ENCODE peak calls at places on chromosomes 5 and 9, in nine cellular contexts. E is T1000, A is epithelial cell of esophagus, D is mucosa of gallbladder, P is lower lobe of right lung, J is DMS79, K is T-helper 17 cell, W is NCI-H774, B is T follicular helper cell. O is an unnamed sample.
A peak's percentile ranks its signal among the peaks of the same experiment; 100 is the strongest.

GRCh38 chr5:172414618-172415599 is 39.4 kb downstream of the SH3PXD2B start:
- DNase-seq in E (peak; percentile 52), P (no peak), K (no peak), D (peak; percentile 71), W (no peak), J (no peak), A (peak; percentile 32), B (no peak), O (no peak)

GRCh38 chr9:1051286-1052118 is 1.3 kb downstream of the DMRT2 start:
- DNase-seq in K (no peak), P (peak; percentile 64), D (no peak), E (peak; percentile 45), J (no peak), B (no peak), A (peak; percentile 60), W (peak; percentile 20), O (no peak)

GRCh38 chr5:128551476-128551875 is 13.4 kb upstream of the FBN2 start:
- DNase-seq in W (no peak), E (no peak), A (no peak), P (no peak), D (no peak), K (no peak), B (no peak), J (no peak), O (no peak)

GRCh38 chr9:36847781-36848673 is 186.0 kb downstream of the PAX5 start:
- DNase-seq in E (no peak), A (peak; percentile 28), K (no peak), J (peak; percentile 73), P (no peak), B (no peak), W (no peak), D (no peak), O (no peak)

GRCh38 chr9:129722913-129723312 is 29.9 kb downstream of the PTGES start:
- DNase-seq in W (no peak), E (no peak), J (no peak), D (no peak), B (no peak), A (no peak), K (no peak), P (no peak), O (no peak)

GRCh38 chr5:132009706-132010405 is 1.6 kb downstream of the ACSL6 start:
- DNase-seq in P (peak; percentile 3), K (no peak), W (no peak), E (no peak), A (no peak), B (no peak), J (no peak), D (no peak), O (no peak)

GRCh38 chr5:128665747-128666355 is 127.8 kb upstream of the FBN2 start:
- DNase-seq in K (no peak), E (no peak), A (peak; percentile 60), W (no peak), D (no peak), J (no peak), P (no peak), B (no peak), O (no peak)

GRCh38 chr9:26054600-26055516 is 376.6 kb upstream of the TUSC1 start:
- DNase-seq in K (no peak), B (no peak), J (no peak), W (no peak), A (no peak), P (no peak), E (no peak), D (no peak), O (no peak)

GRCh38 chr5:65243161-65243560 is 238.6 kb downstream of the ADAMTS6 start:
- DNase-seq in E (no peak), A (no peak), B (no peak), J (no peak), W (no peak), D (no peak), K (no peak), P (no peak), O (no peak)

GRCh38 chr9:137273616-137274320 is 3.8 kb upstream of the TOR4A start:
- DNase-seq in J (peak; percentile 62), W (no peak), D (no peak), K (no peak), E (no peak), B (no peak), P (peak; percentile 55), A (peak; percentile 84), O (peak; percentile 38)

GRCh38 chr9:126009047-126009446 is 261.9 kb downstream of the PBX3 start:
- DNase-seq in A (no peak), B (no peak), J (no peak), E (no peak), K (no peak), D (no peak), W (no peak), P (no peak), O (no peak)